ENCODE peak calls at places on chromosomes 13 and 19, in nine cellular contexts. U, W, Y, N, R, H, T, Z and O are unnamed samples.

GRCh38 chr13:37615271-37615670 is 16.7 kb upstream of the POSTN start:
- DNase-seq in R (no peak), W (no peak), N (no peak), U (no peak), H (no peak), Y (no peak), Z (no peak), T (no peak), O (no peak)

GRCh38 chr13:37942929-37943328 is 73.4 kb upstream of the TRPC4 start:
- DNase-seq in H (no peak), N (no peak), W (no peak), Y (no peak), R (no peak), U (no peak), T (no peak), Z (no peak), O (no peak)

GRCh38 chr13:61765181-61765742 is 349.6 kb upstream of the PCDH20 start:
- DNase-seq in W (no peak), T (no peak), R (no peak), H (no peak), U (no peak), Z (no peak), Y (no peak), N (no peak), O (no peak)

GRCh38 chr13:111267784-111268183 is 52.7 kb upstream of the TEX29 start:
- DNase-seq in R (no peak), H (no peak), Y (no peak), T (no peak), Z (no peak), U (no peak), N (no peak), W (no peak), O (no peak)

GRCh38 chr19:14536926-14537692 is 7.7 kb downstream of the TECR start:
- DNase-seq in H (peak), N (no peak), W (peak), U (peak), R (no peak), T (peak), Y (peak), Z (no peak), O (peak)

GRCh38 chr13:39862891-39863290 is 207.4 kb downstream of the COG6 start:
- DNase-seq in H (no peak), T (no peak), N (no peak), Z (no peak), Y (no peak), R (no peak), U (no peak), W (no peak), O (no peak)

GRCh38 chr19:39834287-39834841 is 402 bp upstream of the DYRK1B start:
- DNase-seq in T (no peak), R (no peak), Y (no peak), H (no peak), U (no peak), Z (no peak), N (no peak), W (no peak), O (no peak)

GRCh38 chr13:22926176-22927007 is 254.4 kb upstream of the SGCG start:
- DNase-seq in U (no peak), Z (peak), R (no peak), N (no peak), Y (peak), T (peak), H (peak), W (peak), O (peak)

GRCh38 chr13:34164585-34164984 is 346.6 kb downstream of the RFC3 start:
- DNase-seq in R (no peak), Z (no peak), U (no peak), Y (no peak), N (no peak), T (no peak), W (no peak), H (no peak), O (no peak)

GRCh38 chr13:102233566-102234208 is 168.2 kb downstream of the FGF14 start:
- DNase-seq in N (no peak), U (no peak), R (no peak), T (no peak), W (no peak), H (no peak), Z (no peak), Y (no peak), O (no peak)

GRCh38 chr13:98791611-98792010 is 39.1 kb upstream of the SLC15A1 start:
- DNase-seq in N (no peak), R (no peak), U (no peak), Z (peak), Y (no peak), W (no peak), H (no peak), T (no peak), O (no peak)

GRCh38 chr19:1648156-1648925 is 4.1 kb downstream of the TCF3 start:
- DNase-seq in T (no peak), W (no peak), Z (no peak), R (no peak), H (no peak), Y (no peak), N (no peak), U (no peak), O (no peak)

GRCh38 chr19:24098359-24098758 is 11.4 kb downstream of the ZNF254 start:
- DNase-seq in R (no peak), Z (no peak), W (no peak), Y (no peak), T (no peak), U (no peak), N (no peak), H (no peak), O (no peak)

GRCh38 chr13:31018511-31018910 is 86.1 kb downstream of the TEX26 start:
- DNase-seq in N (no peak), R (no peak), H (no peak), Y (no peak), Z (no peak), W (no peak), T (no peak), U (no peak), O (no peak)

GRCh38 chr13:50745542-50745941 is 98.0 kb downstream of the DLEU7 start:
- DNase-seq in H (no peak), T (no peak), Y (no peak), Z (no peak), N (no peak), U (no peak), R (no peak), W (no peak), O (no peak)

GRCh38 chr13:99266827-99267226 is 8.6 kb upstream of the GPR18 start:
- DNase-seq in T (no peak), R (no peak), N (no peak), Z (no peak), Y (no peak), W (no peak), U (no peak), H (no peak), O (no peak)

GRCh38 chr13:74153316-74153715 is 19.1 kb upstream of the KLF12 start:
- DNase-seq in N (no peak), T (no peak), Y (no peak), U (no peak), H (no peak), W (no peak), Z (no peak), R (no peak), O (no peak)

GRCh38 chr19:58516246-58516836 is 3.3 kb downstream of the ZBTB45 start:
- DNase-seq in T (no peak), N (no peak), R (no peak), W (no peak), Z (no peak), H (no peak), Y (no peak), U (no peak), O (no peak)

GRCh38 chr13:106847049-106847448 is 279.1 kb upstream of the ARGLU1 start:
- DNase-seq in Y (no peak), Z (no peak), H (no peak), U (no peak), R (no peak), T (no peak), N (no peak), W (no peak), O (no peak)

GRCh38 chr13:113298001-113298945 is 1.2 kb downstream of the LAMP1 start:
- DNase-seq in H (peak), T (no peak), Y (no peak), R (no peak), U (no peak), W (no peak), Z (no peak), N (no peak), O (no peak)

GRCh38 chr19:39401549-39402416 is 4.9 kb upstream of the ZFP36 start:
- DNase-seq in H (peak), N (peak), Z (no peak), R (no peak), Y (peak), W (no peak), T (peak), U (peak), O (no peak)

GRCh38 chr19:55321466-55321865 is 3.7 kb downstream of the TMEM150B start:
- DNase-seq in W (no peak), Z (no peak), Y (no peak), N (no peak), H (no peak), T (no peak), U (no peak), R (no peak), O (no peak)

GRCh38 chr19:4597975-4598671 is 38.6 kb upstream of the SEMA6B start:
- DNase-seq in W (peak), T (peak), N (no peak), Y (no peak), U (peak), Z (no peak), H (peak), R (no peak), O (peak)

DNA sequence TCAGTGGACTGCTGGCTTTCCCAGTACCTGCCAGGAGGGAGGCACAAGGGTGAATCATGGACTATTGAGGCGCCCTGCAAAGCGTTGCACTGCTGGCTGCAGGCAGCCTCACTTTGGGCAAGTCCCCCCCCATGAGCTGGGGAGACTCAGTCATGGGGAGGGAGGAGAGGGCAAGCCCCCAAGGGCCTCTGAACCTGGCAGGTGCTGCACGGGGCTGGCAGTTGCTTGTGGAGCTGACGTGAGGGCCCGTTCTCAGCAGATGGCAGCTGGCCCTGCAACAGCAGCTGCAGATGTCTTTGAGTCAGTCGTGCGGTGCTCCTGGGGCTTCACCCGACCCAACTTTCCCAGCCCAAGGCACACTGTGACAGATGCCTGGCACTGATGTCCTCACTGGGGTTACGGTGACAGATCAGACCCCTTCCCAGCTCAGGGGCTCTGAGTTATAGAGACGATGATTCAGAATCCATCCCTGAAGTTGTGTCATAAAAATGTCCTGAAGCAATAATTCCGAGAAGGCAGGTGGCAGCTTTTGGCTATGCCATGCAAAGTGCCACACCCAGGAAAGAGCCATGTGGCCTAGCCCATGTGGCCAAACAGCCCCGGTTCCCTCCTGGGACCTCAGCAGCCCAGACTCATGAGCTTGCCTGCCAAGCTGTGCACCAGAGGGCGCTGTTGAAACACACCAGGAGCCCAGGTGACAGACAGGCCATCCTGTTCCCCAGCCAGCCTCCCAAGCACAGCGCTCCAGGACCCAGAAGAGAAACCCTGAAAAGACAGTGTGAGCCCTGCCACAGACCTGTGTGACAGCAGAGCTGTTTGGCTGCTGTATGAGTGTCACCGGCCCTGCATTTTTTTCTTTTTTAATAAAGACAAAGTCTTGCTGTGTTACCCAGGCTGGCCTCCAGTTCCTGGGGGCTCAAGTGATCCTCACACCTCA is 53.6 kb upstream of the LDLR start:
- DNase-seq in Z (peak), R (peak), Y (peak), W (peak), N (peak), H (peak), U (peak), T (peak), O (peak)
- TF ChIP-seq CTCF in Z (peak), R (peak), Y (peak), W (peak), N (peak), H (peak), U (peak), T (peak), O (peak)

DNA sequence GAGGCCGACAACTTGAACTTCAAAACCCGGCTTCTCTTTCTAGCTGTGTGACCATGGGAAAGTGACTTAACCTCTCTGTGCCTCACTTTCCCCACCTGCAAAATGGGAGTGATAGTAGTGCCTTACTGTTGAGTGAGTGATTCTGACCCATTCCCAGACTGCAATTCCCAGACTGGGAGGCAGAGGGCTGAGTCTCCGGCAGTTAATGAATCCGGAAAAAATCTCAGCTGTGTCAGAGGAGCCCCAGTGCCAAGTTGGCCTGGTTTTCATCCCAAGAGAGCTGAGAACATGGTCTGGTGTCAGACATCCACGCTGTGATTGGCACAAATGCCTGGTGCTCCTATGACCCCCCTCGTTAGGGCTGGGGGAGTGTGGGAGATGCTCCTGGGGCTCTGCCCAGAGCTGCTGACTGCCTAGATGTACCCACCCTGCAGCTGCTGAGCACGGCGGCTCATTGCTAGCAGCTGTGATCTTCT is 50.0 kb downstream of the PIN1 start:
- DNase-seq in H (peak), N (peak), U (no peak), W (no peak), Z (no peak), Y (peak), R (no peak), T (no peak), O (peak)
- TF ChIP-seq CTCF in H (peak), N (peak), U (no peak), W (peak), Z (peak), Y (peak), R (no peak), T (peak), O (peak)

GRCh38 chr19:45276284-45276687 is 25.2 kb downstream of the MARK4 start:
- DNase-seq in R (no peak), N (no peak), T (no peak), Z (no peak), Y (no peak), W (peak), U (no peak), H (peak), O (no peak)
- TF ChIP-seq CTCF in R (no peak), N (no peak), T (no peak), Z (no peak), Y (no peak), W (peak), U (no peak), H (no peak), O (no peak)

GRCh38 chr19:6224308-6224675 is 55.5 kb downstream of the MLLT1 start:
- DNase-seq in H (no peak), U (no peak), N (no peak), W (no peak), R (no peak), T (no peak), Y (no peak), Z (no peak), O (no peak)

GRCh38 chr19:6225232-6225635 is 54.5 kb downstream of the MLLT1 start:
- DNase-seq in Z (no peak), H (no peak), U (no peak), R (no peak), T (peak), Y (no peak), W (no peak), N (no peak), O (no peak)

GRCh38 chr19:6221878-6222746 is 57.7 kb downstream of the MLLT1 start:
- DNase-seq in U (no peak), W (no peak), Z (no peak), R (no peak), N (no peak), H (no peak), Y (peak), T (peak), O (no peak)

GRCh38 chr19:6222884-6223283 is 56.9 kb downstream of the MLLT1 start:
- DNase-seq in Z (no peak), U (no peak), N (peak), H (no peak), W (no peak), R (no peak), Y (peak), T (peak), O (no peak)

GRCh38 chr19:6223461-6224307 is 56.1 kb downstream of the MLLT1 start:
- DNase-seq in H (no peak), T (no peak), U (no peak), R (no peak), Z (no peak), N (no peak), Y (peak), W (no peak), O (no peak)
- TF ChIP-seq CTCF in H (no peak), T (no peak), U (no peak), R (peak), Z (no peak), N (no peak), Y (peak), W (no peak), O (no peak)

DNA sequence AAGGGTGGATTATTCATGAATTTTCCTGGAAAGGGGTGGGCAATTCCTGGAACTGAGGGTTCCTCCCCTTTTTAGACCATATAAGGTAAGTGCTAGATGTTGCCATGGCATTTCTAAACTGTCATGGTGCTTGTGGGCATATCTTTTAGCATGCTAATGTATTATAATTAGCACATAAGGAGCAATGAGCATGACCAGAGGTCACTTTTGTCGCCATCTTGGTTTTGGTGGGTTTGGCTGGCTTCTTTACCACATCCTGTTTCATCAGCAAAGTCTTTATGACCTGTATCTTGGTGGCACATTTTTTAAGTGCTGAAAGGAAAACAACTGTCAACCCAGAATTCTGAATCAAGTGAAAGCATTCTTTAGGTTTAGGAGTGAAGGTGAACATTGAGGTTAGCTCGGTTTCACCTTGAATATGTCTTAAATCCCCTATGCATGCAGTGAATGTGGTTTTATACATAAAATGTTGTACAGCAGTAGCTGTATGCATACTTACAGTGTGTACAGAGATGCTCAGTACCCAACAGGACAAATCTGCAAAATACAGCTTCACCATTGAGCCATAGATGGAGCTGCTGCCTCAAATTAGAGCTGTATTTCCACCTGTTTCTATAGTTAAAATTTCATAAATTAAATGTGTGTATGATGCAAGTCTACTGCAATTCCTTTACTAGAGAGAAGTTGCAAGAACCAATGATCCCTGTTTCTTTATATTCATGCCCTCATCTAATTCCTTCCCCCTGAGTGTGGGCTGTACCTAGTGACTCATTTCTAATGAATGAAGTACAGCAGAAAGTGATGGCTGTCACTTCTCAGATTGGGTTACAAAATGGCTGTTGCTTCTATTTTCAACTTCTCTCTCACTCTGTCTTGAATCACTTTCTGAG is 25.3 kb upstream of the IGSF23 start:
- DNase-seq in H (peak), Y (no peak), T (no peak), Z (no peak), N (peak), U (no peak), W (no peak), R (no peak), O (no peak)
- TF ChIP-seq CTCF in H (peak), Y (peak), T (peak), Z (peak), N (peak), U (no peak), W (peak), R (no peak), O (no peak)

GRCh38 chr19:22882797-22883196 is 50.7 kb downstream of the ZNF723 start:
- DNase-seq in H (peak), N (peak), Z (no peak), T (no peak), U (no peak), Y (no peak), W (no peak), R (no peak), O (no peak)
- TF ChIP-seq CTCF in H (peak), N (peak), Z (no peak), T (peak), U (no peak), Y (peak), W (no peak), R (no peak), O (no peak)